ENCODE peak calls at places on chromosomes 3 and 15, in eight cellular contexts. O is neural crest cell, L is GM06990, Z is sigmoid colon, Y is nephron progenitor cell, I is fibroblast of mammary gland, T is pancreas, G is breast epithelium. W is an unnamed sample.

GRCh38 chr3:71454513-71455423 is 128.8 kb downstream of the FOXP1 start:
- DNase-seq in O (no peak), L (no peak), Z (no peak), Y (no peak), I (no peak), T (no peak), G (no peak), W (no peak)

GRCh38 chr15:31225356-31225955 is 101.2 kb upstream of the KLF13 start:
- DNase-seq in O (no peak), L (no peak), Z (no peak), Y (no peak), I (no peak), T (peak; percentile 35), G (no peak), W (no peak)

GRCh38 chr3:61908344-61908743 is 347.0 kb downstream of the PTPRG start:
- DNase-seq in O (no peak), L (no peak), Z (no peak), Y (no peak), I (peak; percentile 83), T (no peak), G (no peak), W (no peak)

GRCh38 chr3:72633534-72633933 is 214.7 kb downstream of the SHQ1 start:
- DNase-seq in O (no peak), L (no peak), Z (no peak), Y (no peak), I (no peak), T (no peak), G (no peak), W (no peak)

GRCh38 chr3:126654571-126655393 is at the start of gene TXNRD3:
- DNase-seq in O (peak; percentile 61), L (peak; percentile 26), Z (peak; percentile 86), Y (peak; percentile 89), I (peak; percentile 44), T (peak; percentile 98), G (peak; percentile 70), W (peak; percentile 62)

GRCh38 chr3:128170866-128171516 is 17.7 kb downstream of the EEFSEC start:
- DNase-seq in O (peak; percentile 55), L (no peak), Z (peak; percentile 85), Y (peak; percentile 65), I (peak; percentile 84), T (no peak), G (peak; percentile 26), W (no peak)

GRCh38 chr15:64893481-64894394 is 18.0 kb upstream of the ANKDD1A start:
- DNase-seq in O (peak; percentile 82), L (peak; percentile 97), Z (peak; percentile 97), Y (peak; percentile 95), I (peak; percentile 88), T (peak; percentile 80), G (peak; percentile 83), W (peak; percentile 89)

GRCh38 chr15:23854535-23855252 is 167.6 kb upstream of the NDN start:
- DNase-seq in O (no peak), L (no peak), Z (no peak), Y (no peak), I (peak; percentile 6), T (no peak), G (no peak), W (no peak)

GRCh38 chr3:51353566-51354140 is 31.4 kb upstream of the MANF start:
- DNase-seq in O (no peak), L (no peak), Z (peak; percentile 18), Y (no peak), I (no peak), T (no peak), G (no peak), W (no peak)

DNA sequence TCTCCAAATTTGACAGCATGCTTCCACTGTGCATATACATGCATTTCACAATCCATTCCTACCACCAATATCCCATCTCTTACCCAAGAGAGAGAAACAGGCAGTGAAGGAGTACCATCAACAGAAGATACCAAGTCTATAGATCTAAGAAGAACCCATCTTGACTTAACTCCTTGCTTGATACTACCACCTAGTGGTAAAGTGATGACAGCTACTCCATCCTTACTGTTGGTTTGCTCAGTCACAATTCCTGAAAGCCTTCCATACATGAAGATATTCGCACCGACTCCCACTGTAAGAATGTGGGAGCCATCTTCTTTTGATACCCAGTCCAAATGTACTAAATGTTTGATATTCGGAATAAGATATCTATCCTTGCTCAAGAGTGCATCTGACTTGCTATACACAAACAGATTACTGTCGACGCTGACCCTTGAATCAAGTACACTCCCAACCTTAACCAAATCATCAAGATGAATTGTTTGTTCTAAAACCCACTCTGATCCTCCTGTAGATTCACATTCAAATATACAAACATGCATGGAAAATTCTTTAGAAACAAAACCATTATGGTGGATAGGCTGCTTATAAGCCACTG is 123.1 kb downstream of the DMXL2 start:
- DNase-seq in O (no peak), L (no peak), Z (no peak), Y (no peak), I (peak; percentile 61), T (no peak), G (no peak), W (peak; percentile 51)
- TF ChIP-seq CTCF in O (peak; percentile 61), L (peak; percentile 72), Z (no peak), Y (peak; percentile 53), I (peak; percentile 73), T (peak; percentile 37), G (no peak), W (peak; percentile 64)

DNA sequence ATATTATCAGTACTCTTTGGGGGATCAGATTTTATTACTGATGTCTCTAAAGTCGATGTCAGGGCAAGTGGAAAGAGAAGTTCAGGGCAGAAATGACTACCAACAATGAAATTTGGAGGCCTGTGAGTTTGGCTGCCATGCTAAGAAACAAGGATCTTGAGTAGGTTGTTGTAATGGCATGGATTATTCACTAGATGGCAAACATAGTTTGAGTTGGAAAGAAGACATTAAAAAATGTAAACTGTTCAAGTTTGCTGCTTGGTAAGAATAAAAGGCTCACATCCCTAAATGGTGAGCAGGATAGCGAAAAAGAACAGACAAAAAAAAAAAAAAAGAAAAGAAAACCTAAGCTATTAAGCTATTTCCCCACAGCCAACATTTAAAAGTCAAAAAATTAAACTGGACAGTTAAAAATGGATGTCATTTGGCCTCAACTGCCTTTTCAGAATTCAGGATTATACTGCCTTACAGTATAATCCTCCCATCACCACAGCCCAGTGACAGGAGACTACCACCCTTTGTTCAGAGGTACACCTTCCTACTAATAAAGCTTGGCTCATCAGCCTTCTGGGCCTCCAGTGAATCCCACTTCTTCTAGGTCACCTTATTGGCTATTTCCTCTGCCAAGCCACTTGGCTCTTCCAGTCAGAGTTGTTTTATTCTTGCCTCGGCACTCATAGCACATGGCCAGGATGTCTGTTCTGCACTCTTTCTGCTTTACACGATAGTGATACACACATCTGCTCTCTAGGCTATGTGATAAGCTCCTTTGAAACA is 163.7 kb downstream of the PLD1 start:
- DNase-seq in O (no peak), L (no peak), Z (no peak), Y (no peak), I (peak; percentile 79), T (no peak), G (no peak), W (peak; percentile 49)
- TF ChIP-seq CTCF in O (peak; percentile 71), L (peak; percentile 52), Z (peak; percentile 55), Y (peak; percentile 57), I (peak; percentile 62), T (peak; percentile 26), G (peak; percentile 71), W (peak; percentile 55)

GRCh38 chr15:52790166-52790708 is at the start of gene ONECUT1:
- DNase-seq in O (peak; percentile 75), L (peak; percentile 69), Z (no peak), Y (peak; percentile 85), I (peak; percentile 8), T (peak; percentile 95), G (no peak), W (peak; percentile 90)
- TF ChIP-seq CTCF in O (no peak), L (no peak), Z (no peak), Y (no peak), I (no peak), T (no peak), G (no peak), W (no peak)

GRCh38 chr15:28020644-28021043 is 78.5 kb downstream of the OCA2 start:
- DNase-seq in O (no peak), L (no peak), Z (no peak), Y (no peak), I (no peak), T (no peak), G (no peak), W (peak; percentile 18)

GRCh38 chr15:28018291-28019044 is 80.6 kb downstream of the OCA2 start:
- DNase-seq in O (no peak), L (no peak), Z (no peak), Y (no peak), I (no peak), T (no peak), G (no peak), W (peak; percentile 6)

GRCh38 chr15:28021281-28022039 is 77.7 kb downstream of the OCA2 start:
- DNase-seq in O (no peak), L (no peak), Z (no peak), Y (peak; percentile 34), I (peak; percentile 11), T (peak; percentile 88), G (peak; percentile 32), W (no peak)

GRCh38 chr15:28017423-28017924 is 81.6 kb downstream of the OCA2 start:
- DNase-seq in O (no peak), L (no peak), Z (no peak), Y (no peak), I (no peak), T (no peak), G (no peak), W (no peak)

DNA sequence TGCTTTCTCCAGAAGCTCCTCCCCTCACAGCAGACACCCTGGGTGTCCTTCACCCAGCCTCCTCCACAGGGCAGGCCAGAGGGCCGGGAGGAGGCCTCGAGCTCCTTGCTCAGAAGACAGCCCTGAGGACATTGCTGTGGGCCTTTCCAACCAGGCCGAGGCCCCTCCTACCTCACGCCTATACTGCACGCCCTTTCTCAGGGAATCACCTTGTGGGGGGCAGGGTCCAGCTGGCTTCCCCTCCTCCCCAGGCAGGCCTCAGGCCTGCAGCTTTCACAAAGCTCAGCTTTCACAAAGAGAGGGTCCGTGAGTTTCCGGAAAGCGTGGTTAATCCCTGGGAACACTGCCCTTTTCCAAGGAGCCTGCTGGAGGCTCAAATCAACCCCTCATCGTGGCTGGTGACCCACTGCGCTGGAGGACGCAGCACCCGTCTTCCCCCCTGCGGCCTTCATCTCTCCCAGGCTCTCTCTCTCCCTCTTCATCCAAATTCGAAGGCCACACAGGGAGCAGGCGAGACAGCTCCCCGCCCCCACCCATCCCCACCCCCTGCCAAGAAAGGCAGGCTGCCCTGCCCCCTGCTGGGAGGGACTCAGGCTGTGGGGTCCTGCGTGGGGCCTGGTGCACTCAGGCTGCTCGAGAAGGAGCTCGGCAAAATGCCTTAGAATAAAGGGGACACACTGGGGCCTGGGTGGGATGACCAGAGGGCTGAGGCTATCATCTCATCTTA is 79.4 kb downstream of the OCA2 start:
- DNase-seq in O (no peak), L (no peak), Z (no peak), Y (peak; percentile 36), I (no peak), T (no peak), G (no peak), W (peak; percentile 9)
- TF ChIP-seq CTCF in O (no peak), L (no peak), Z (no peak), Y (no peak), I (no peak), T (no peak), G (no peak), W (no peak)

GRCh38 chr15:78076231-78077052 is 1.1 kb downstream of the TBC1D2B start:
- DNase-seq in O (no peak), L (no peak), Z (peak; percentile 67), Y (peak; percentile 17), I (no peak), T (no peak), G (no peak), W (no peak)
- TF ChIP-seq CTCF in O (no peak), L (no peak), Z (no peak), Y (no peak), I (peak; percentile 33), T (no peak), G (no peak), W (no peak)